ENCODE peak calls at places on chromosomes 7 and 10, in nine cellular contexts. One of them, this sample, is unnamed.
A peak's percentile ranks its signal among the peaks of the same experiment; 100 is the strongest.

GRCh38 chr7:112484671-112485097 is 3.9 kb downstream of the LSMEM1 start:
- DNase-seq in neural progenitor cell: no peak
- DNase-seq in H9: no peak
- DNase-seq in aorta: peak; percentile 80
- DNase-seq in breast epithelium: peak; percentile 40
- DNase-seq in prostate gland: no peak
- DNase-seq in mesenchymal stem cell: peak; percentile 98
- DNase-seq in bronchial epithelial cell: no peak
- DNase-seq in HL-60: no peak
- DNase-seq in this sample: no peak

GRCh38 chr10:98957801-98958200 is 277.9 kb downstream of the HPSE2 start:
- DNase-seq in neural progenitor cell: no peak
- DNase-seq in H9: no peak
- DNase-seq in aorta: no peak
- DNase-seq in breast epithelium: no peak
- DNase-seq in prostate gland: no peak
- DNase-seq in mesenchymal stem cell: peak; percentile 77
- DNase-seq in bronchial epithelial cell: no peak
- DNase-seq in HL-60: no peak
- DNase-seq in this sample: no peak

GRCh38 chr10:108360187-108360586 is 1195.7 kb upstream of the SORCS1 start:
- DNase-seq in neural progenitor cell: no peak
- DNase-seq in H9: no peak
- DNase-seq in aorta: no peak
- DNase-seq in breast epithelium: no peak
- DNase-seq in prostate gland: no peak
- DNase-seq in mesenchymal stem cell: no peak
- DNase-seq in bronchial epithelial cell: peak; percentile 95
- DNase-seq in HL-60: no peak
- DNase-seq in this sample: peak; percentile 97

GRCh38 chr10:28429573-28430216 is 103.2 kb upstream of the WAC start:
- DNase-seq in neural progenitor cell: no peak
- DNase-seq in H9: no peak
- DNase-seq in aorta: no peak
- DNase-seq in breast epithelium: no peak
- DNase-seq in prostate gland: no peak
- DNase-seq in mesenchymal stem cell: peak; percentile 3
- DNase-seq in bronchial epithelial cell: no peak
- DNase-seq in HL-60: no peak
- DNase-seq in this sample: no peak

GRCh38 chr7:130274983-130275649 is 8.5 kb downstream of the CPA2 start:
- DNase-seq in neural progenitor cell: peak; percentile 61
- DNase-seq in H9: peak; percentile 53
- DNase-seq in aorta: no peak
- DNase-seq in breast epithelium: no peak
- DNase-seq in prostate gland: peak; percentile 23
- DNase-seq in mesenchymal stem cell: no peak
- DNase-seq in bronchial epithelial cell: no peak
- DNase-seq in HL-60: no peak
- DNase-seq in this sample: no peak

GRCh38 chr10:28382520-28383269 is 79.8 kb upstream of the MPP7 start:
- DNase-seq in neural progenitor cell: no peak
- DNase-seq in H9: no peak
- DNase-seq in aorta: no peak
- DNase-seq in breast epithelium: no peak
- DNase-seq in prostate gland: no peak
- DNase-seq in mesenchymal stem cell: peak; percentile 22
- DNase-seq in bronchial epithelial cell: peak; percentile 90
- DNase-seq in HL-60: no peak
- DNase-seq in this sample: no peak

GRCh38 chr10:21125471-21126228 is 228.5 kb upstream of the NEBL start:
- DNase-seq in neural progenitor cell: no peak
- DNase-seq in H9: no peak
- DNase-seq in aorta: peak; percentile 56
- DNase-seq in breast epithelium: no peak
- DNase-seq in prostate gland: no peak
- DNase-seq in mesenchymal stem cell: no peak
- DNase-seq in bronchial epithelial cell: no peak
- DNase-seq in HL-60: no peak
- DNase-seq in this sample: no peak

GRCh38 chr7:44969049-44969700 is 9.6 kb downstream of the MYO1G start:
- DNase-seq in neural progenitor cell: no peak
- DNase-seq in H9: no peak
- DNase-seq in aorta: peak; percentile 53
- DNase-seq in breast epithelium: no peak
- DNase-seq in prostate gland: no peak
- DNase-seq in mesenchymal stem cell: no peak
- DNase-seq in bronchial epithelial cell: no peak
- DNase-seq in HL-60: no peak
- DNase-seq in this sample: no peak

GRCh38 chr7:140275069-140275961 is 98.5 kb upstream of the KDM7A start:
- DNase-seq in neural progenitor cell: no peak
- DNase-seq in H9: no peak
- DNase-seq in aorta: no peak
- DNase-seq in breast epithelium: no peak
- DNase-seq in prostate gland: no peak
- DNase-seq in mesenchymal stem cell: peak; percentile 4
- DNase-seq in bronchial epithelial cell: no peak
- DNase-seq in HL-60: no peak
- DNase-seq in this sample: no peak

DNA sequence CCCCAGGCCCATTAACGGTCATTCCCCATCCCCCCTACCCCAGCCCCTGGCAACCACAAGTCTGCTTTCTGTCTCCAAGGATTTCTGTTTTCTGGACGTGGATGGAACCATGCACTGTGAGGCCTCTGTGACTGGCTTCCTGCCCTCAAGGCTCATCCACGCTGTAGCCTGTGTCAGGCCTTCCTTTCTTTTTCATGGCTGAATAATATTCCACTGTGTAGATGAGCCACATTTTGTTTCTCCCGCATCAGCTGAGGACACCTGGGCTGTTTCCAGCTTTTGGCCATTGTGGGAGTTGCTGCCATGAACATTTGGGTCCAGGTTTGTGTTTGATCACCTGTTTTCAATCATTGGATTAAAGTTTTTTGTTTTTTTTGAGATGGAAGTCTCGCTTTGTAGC is 50.0 kb downstream of the UNCX start:
- DNase-seq in neural progenitor cell: no peak
- DNase-seq in H9: no peak
- DNase-seq in aorta: no peak
- DNase-seq in breast epithelium: no peak
- DNase-seq in prostate gland: no peak
- DNase-seq in mesenchymal stem cell: no peak
- DNase-seq in bronchial epithelial cell: no peak
- DNase-seq in HL-60: no peak
- DNase-seq in this sample: no peak
- H3K27me3 ChIP-seq in neural progenitor cell: peaks cover 36% of the 10 kb centered on the region
- H3K27me3 ChIP-seq in H9: no peaks in the 10 kb centered on the region
- H3K27me3 ChIP-seq in aorta: no peaks in the 10 kb centered on the region
- H3K27me3 ChIP-seq in breast epithelium: no peaks in the 10 kb centered on the region
- H3K27me3 ChIP-seq in prostate gland: peaks cover 5% of the 10 kb centered on the region
- H3K27me3 ChIP-seq in mesenchymal stem cell: peaks cover 7% of the 10 kb centered on the region
- H3K27me3 ChIP-seq in bronchial epithelial cell: no peaks in the 10 kb centered on the region
- H3K27me3 ChIP-seq in HL-60: no peaks in the 10 kb centered on the region
- H3K27me3 ChIP-seq in this sample: no peaks in the 10 kb centered on the region

GRCh38 chr10:132882481-132882951 is 59.9 kb downstream of the CFAP46 start:
- DNase-seq in neural progenitor cell: no peak
- DNase-seq in H9: no peak
- DNase-seq in aorta: peak; percentile 63
- DNase-seq in breast epithelium: no peak
- DNase-seq in prostate gland: no peak
- DNase-seq in mesenchymal stem cell: no peak
- DNase-seq in bronchial epithelial cell: no peak
- DNase-seq in HL-60: no peak
- DNase-seq in this sample: no peak
- H3K27me3 ChIP-seq in neural progenitor cell: no peaks in the 10 kb centered on the region
- H3K27me3 ChIP-seq in H9: no peaks in the 10 kb centered on the region
- H3K27me3 ChIP-seq in aorta: no peaks in the 10 kb centered on the region
- H3K27me3 ChIP-seq in breast epithelium: no peaks in the 10 kb centered on the region
- H3K27me3 ChIP-seq in prostate gland: peaks cover 4% of the 10 kb centered on the region
- H3K27me3 ChIP-seq in mesenchymal stem cell: peaks cover 6% of the 10 kb centered on the region
- H3K27me3 ChIP-seq in bronchial epithelial cell: no peaks in the 10 kb centered on the region
- H3K27me3 ChIP-seq in HL-60: peaks cover 11% of the 10 kb centered on the region
- H3K27me3 ChIP-seq in this sample: peaks cover 17% of the 10 kb centered on the region

GRCh38 chr7:101171442-101171837 is 6.1 kb upstream of the VGF start:
- DNase-seq in neural progenitor cell: peak; percentile 40
- DNase-seq in H9: no peak
- DNase-seq in aorta: no peak
- DNase-seq in breast epithelium: no peak
- DNase-seq in prostate gland: no peak
- DNase-seq in mesenchymal stem cell: no peak
- DNase-seq in bronchial epithelial cell: no peak
- DNase-seq in HL-60: no peak
- DNase-seq in this sample: no peak

GRCh38 chr7:101173752-101174244 is 6.3 kb downstream of the NAT16 start:
- DNase-seq in neural progenitor cell: peak; percentile 70
- DNase-seq in H9: peak; percentile 90
- DNase-seq in aorta: no peak
- DNase-seq in breast epithelium: no peak
- DNase-seq in prostate gland: no peak
- DNase-seq in mesenchymal stem cell: no peak
- DNase-seq in bronchial epithelial cell: peak; percentile 63
- DNase-seq in HL-60: peak; percentile 41
- DNase-seq in this sample: no peak

GRCh38 chr7:101172005-101172853 is 6.9 kb upstream of the VGF start:
- DNase-seq in neural progenitor cell: peak; percentile 62
- DNase-seq in H9: peak; percentile 69
- DNase-seq in aorta: no peak
- DNase-seq in breast epithelium: no peak
- DNase-seq in prostate gland: no peak
- DNase-seq in mesenchymal stem cell: no peak
- DNase-seq in bronchial epithelial cell: no peak
- DNase-seq in HL-60: no peak
- DNase-seq in this sample: no peak

GRCh38 chr7:101174322-101174854 is 5.7 kb downstream of the NAT16 start:
- DNase-seq in neural progenitor cell: peak; percentile 52
- DNase-seq in H9: peak; percentile 66
- DNase-seq in aorta: no peak
- DNase-seq in breast epithelium: no peak
- DNase-seq in prostate gland: no peak
- DNase-seq in mesenchymal stem cell: no peak
- DNase-seq in bronchial epithelial cell: no peak
- DNase-seq in HL-60: no peak
- DNase-seq in this sample: no peak

DNA sequence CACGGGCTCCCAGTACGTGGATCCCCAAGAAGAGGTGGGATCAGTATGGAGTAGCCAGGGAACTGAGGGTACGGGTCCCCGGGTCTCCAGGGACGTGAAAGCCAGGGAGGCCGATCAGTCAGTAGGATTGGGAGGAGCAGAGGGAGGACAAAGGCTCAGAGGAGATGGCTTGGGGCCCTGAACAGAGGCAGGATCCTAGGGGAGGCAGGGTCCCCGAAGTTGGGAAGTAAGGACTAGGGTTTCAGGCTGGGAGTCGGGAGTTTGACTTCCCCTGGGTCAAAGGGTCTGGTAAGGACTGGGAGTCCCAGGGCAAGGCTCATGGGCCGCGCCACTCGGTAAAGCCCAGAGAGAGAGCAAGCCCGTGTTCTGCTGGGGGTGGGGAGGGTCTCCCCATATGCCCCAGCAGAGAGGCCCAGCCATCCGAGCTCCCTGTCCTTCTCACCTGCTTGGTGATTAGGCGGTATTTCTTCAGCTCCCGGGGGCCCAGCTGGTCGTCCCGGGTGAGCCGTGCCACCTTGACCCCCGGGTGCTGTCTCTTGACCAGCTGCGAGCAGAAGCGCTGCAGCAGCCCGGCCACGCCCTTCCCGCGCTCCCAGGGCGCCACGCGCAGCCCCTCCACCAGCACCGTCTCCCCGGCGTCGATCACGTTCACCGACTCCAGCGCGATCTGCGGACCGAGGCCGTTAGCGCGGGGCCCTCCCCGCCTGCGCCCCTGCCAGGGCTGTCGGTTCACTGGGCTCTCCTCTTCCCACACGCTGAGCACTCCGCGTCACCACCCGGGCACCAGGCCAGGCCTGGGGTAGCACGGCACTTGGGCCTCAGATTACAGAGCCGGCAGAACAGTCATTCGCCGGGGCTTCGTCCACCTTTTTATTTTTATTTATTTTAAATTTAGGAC is 7.0 kb downstream of the NAT16 start:
- DNase-seq in neural progenitor cell: no peak
- DNase-seq in H9: peak; percentile 39
- DNase-seq in aorta: peak; percentile 92
- DNase-seq in breast epithelium: peak; percentile 31
- DNase-seq in prostate gland: peak; percentile 67
- DNase-seq in mesenchymal stem cell: peak; percentile 57
- DNase-seq in bronchial epithelial cell: peak; percentile 68
- DNase-seq in HL-60: no peak
- DNase-seq in this sample: no peak
- H3K27me3 ChIP-seq in neural progenitor cell: peaks cover 100% of the 10 kb centered on the region
- H3K27me3 ChIP-seq in H9: peaks cover 72% of the 10 kb centered on the region
- H3K27me3 ChIP-seq in aorta: no peaks in the 10 kb centered on the region
- H3K27me3 ChIP-seq in breast epithelium: peaks cover 26% of the 10 kb centered on the region
- H3K27me3 ChIP-seq in prostate gland: peaks cover 46% of the 10 kb centered on the region
- H3K27me3 ChIP-seq in mesenchymal stem cell: peaks cover 93% of the 10 kb centered on the region
- H3K27me3 ChIP-seq in bronchial epithelial cell: peaks cover 56% of the 10 kb centered on the region
- H3K27me3 ChIP-seq in HL-60: peaks cover 84% of the 10 kb centered on the region
- H3K27me3 ChIP-seq in this sample: peaks cover 98% of the 10 kb centered on the region

GRCh38 chr10:131748831-131749766 is 151.7 kb upstream of the PPP2R2D start:
- DNase-seq in neural progenitor cell: peak; percentile 68
- DNase-seq in H9: no peak
- DNase-seq in aorta: peak; percentile 55
- DNase-seq in breast epithelium: no peak
- DNase-seq in prostate gland: no peak
- DNase-seq in mesenchymal stem cell: no peak
- DNase-seq in bronchial epithelial cell: no peak
- DNase-seq in HL-60: no peak
- DNase-seq in this sample: no peak

GRCh38 chr10:131748191-131748590 is 152.6 kb upstream of the PPP2R2D start:
- DNase-seq in neural progenitor cell: no peak
- DNase-seq in H9: no peak
- DNase-seq in aorta: peak; percentile 47
- DNase-seq in breast epithelium: no peak
- DNase-seq in prostate gland: no peak
- DNase-seq in mesenchymal stem cell: no peak
- DNase-seq in bronchial epithelial cell: no peak
- DNase-seq in HL-60: no peak
- DNase-seq in this sample: no peak

GRCh38 chr10:131750171-131750895 is 150.5 kb upstream of the PPP2R2D start:
- DNase-seq in neural progenitor cell: no peak
- DNase-seq in H9: no peak
- DNase-seq in aorta: peak; percentile 66
- DNase-seq in breast epithelium: no peak
- DNase-seq in prostate gland: no peak
- DNase-seq in mesenchymal stem cell: no peak
- DNase-seq in bronchial epithelial cell: no peak
- DNase-seq in HL-60: no peak
- DNase-seq in this sample: no peak

GRCh38 chr10:131750973-131751826 is 149.6 kb upstream of the PPP2R2D start:
- DNase-seq in neural progenitor cell: peak; percentile 66
- DNase-seq in H9: no peak
- DNase-seq in aorta: peak; percentile 51
- DNase-seq in breast epithelium: no peak
- DNase-seq in prostate gland: no peak
- DNase-seq in mesenchymal stem cell: no peak
- DNase-seq in bronchial epithelial cell: no peak
- DNase-seq in HL-60: no peak
- DNase-seq in this sample: no peak

GRCh38 chr10:131749767-131750142 is 151.1 kb upstream of the PPP2R2D start:
- DNase-seq in neural progenitor cell: no peak
- DNase-seq in H9: no peak
- DNase-seq in aorta: peak; percentile 46
- DNase-seq in breast epithelium: no peak
- DNase-seq in prostate gland: no peak
- DNase-seq in mesenchymal stem cell: no peak
- DNase-seq in bronchial epithelial cell: no peak
- DNase-seq in HL-60: no peak
- DNase-seq in this sample: no peak
- H3K27me3 ChIP-seq in neural progenitor cell: no peaks in the 10 kb centered on the region
- H3K27me3 ChIP-seq in H9: no peaks in the 10 kb centered on the region
- H3K27me3 ChIP-seq in aorta: no peaks in the 10 kb centered on the region
- H3K27me3 ChIP-seq in breast epithelium: no peaks in the 10 kb centered on the region
- H3K27me3 ChIP-seq in prostate gland: no peaks in the 10 kb centered on the region
- H3K27me3 ChIP-seq in mesenchymal stem cell: no peaks in the 10 kb centered on the region
- H3K27me3 ChIP-seq in bronchial epithelial cell: no peaks in the 10 kb centered on the region
- H3K27me3 ChIP-seq in HL-60: no peaks in the 10 kb centered on the region
- H3K27me3 ChIP-seq in this sample: no peaks in the 10 kb centered on the region